ENCODE peak calls at places on chromosomes 11 and 22, in seven cellular contexts. A, Z, G, E, Q, J and R are unnamed samples. For H3K27me3, the result is how much of the 10 kb centered on the place peaks cover.

GRCh38 chr22:44450503-44450902 is 47.5 kb downstream of the RTL6 start:
- DNase-seq in A (no peak), Z (no peak), G (no peak), E (no peak), Q (no peak), J (no peak), R (no peak)

GRCh38 chr11:9577551-9577950 is 4.1 kb downstream of the WEE1 start:
- DNase-seq in A (no peak), Z (no peak), G (no peak), E (no peak), Q (no peak), J (no peak), R (no peak)

GRCh38 chr11:123654566-123655081 is at the start of gene SCN3B:
- DNase-seq in A (peak), Z (peak), G (peak), E (no peak), Q (no peak), J (peak), R (no peak)

GRCh38 chr11:127925430-127925829 is 661.9 kb downstream of the ETS1 start:
- DNase-seq in A (no peak), Z (no peak), G (no peak), E (no peak), Q (no peak), J (no peak), R (no peak)

GRCh38 chr11:83538286-83538685 is 252.1 kb upstream of the CCDC90B start:
- DNase-seq in A (no peak), Z (no peak), G (no peak), E (no peak), Q (no peak), J (no peak), R (no peak)

GRCh38 chr22:40819741-40820140 is 595 bp upstream of the SLC25A17 start:
- DNase-seq in A (no peak), Z (no peak), G (no peak), E (no peak), Q (no peak), J (no peak), R (no peak)

GRCh38 chr11:121964591-121964990 is 151.4 kb downstream of the BLID start:
- DNase-seq in A (no peak), Z (no peak), G (no peak), E (no peak), Q (no peak), J (peak), R (peak)

GRCh38 chr11:119030029-119030328 is 698 bp downstream of the SLC37A4 start:
- DNase-seq in A (no peak), Z (no peak), G (no peak), E (no peak), Q (no peak), J (no peak), R (no peak)

GRCh38 chr11:128289048-128289447 is 298.3 kb downstream of the ETS1 start:
- DNase-seq in A (no peak), Z (no peak), G (no peak), E (no peak), Q (no peak), J (no peak), R (no peak)

GRCh38 chr11:31967404-31967950 is 123.4 kb upstream of the RCN1 start:
- DNase-seq in A (no peak), Z (no peak), G (no peak), E (no peak), Q (no peak), J (no peak), R (no peak)

GRCh38 chr22:36081023-36081431 is 52.4 kb upstream of the RBFOX2 start:
- DNase-seq in A (no peak), Z (peak), G (peak), E (no peak), Q (no peak), J (no peak), R (peak)

GRCh38 chr11:44305643-44306468 is 4.1 kb downstream of the ALX4 start:
- DNase-seq in A (peak), Z (peak), G (no peak), E (no peak), Q (peak), J (no peak), R (no peak)

GRCh38 chr11:102293873-102294601 is 23.2 kb upstream of the BIRC3 start:
- DNase-seq in A (no peak), Z (no peak), G (no peak), E (no peak), Q (no peak), J (no peak), R (no peak)

GRCh38 chr11:83249972-83250593 is 36.1 kb downstream of the CCDC90B start:
- DNase-seq in A (no peak), Z (no peak), G (peak), E (no peak), Q (no peak), J (no peak), R (no peak)

GRCh38 chr11:12216542-12217422 is 106.4 kb downstream of the MICAL2 start:
- DNase-seq in A (peak), Z (no peak), G (no peak), E (no peak), Q (no peak), J (no peak), R (no peak)

GRCh38 chr22:45429921-45430775 is 16.7 kb downstream of the RIBC2 start:
- DNase-seq in A (no peak), Z (no peak), G (no peak), E (no peak), Q (no peak), J (peak), R (no peak)

GRCh38 chr22:20979243-20979809 is 2.8 kb upstream of the LZTR1 start:
- DNase-seq in A (peak), Z (peak), G (peak), E (no peak), Q (peak), J (no peak), R (no peak)

GRCh38 chr11:114893329-114893728 is 215.0 kb downstream of the NXPE2 start:
- DNase-seq in A (no peak), Z (no peak), G (no peak), E (no peak), Q (no peak), J (no peak), R (no peak)

GRCh38 chr22:35538801-35539321 is 1.8 kb upstream of the RASD2 start:
- DNase-seq in A (peak), Z (peak), G (no peak), E (no peak), Q (no peak), J (no peak), R (no peak)

GRCh38 chr11:64876835-64877341 is 1.5 kb downstream of the EHD1 start:
- DNase-seq in A (peak), Z (peak), G (no peak), E (no peak), Q (no peak), J (peak), R (peak)

GRCh38 chr22:17205432-17205831 is 13.8 kb downstream of the ADA2 start:
- DNase-seq in A (no peak), Z (no peak), G (no peak), E (no peak), Q (no peak), J (no peak), R (no peak)

GRCh38 chr11:35892166-35892565 is 51.7 kb upstream of the LDLRAD3 start:
- DNase-seq in A (no peak), Z (no peak), G (no peak), E (no peak), Q (no peak), J (no peak), R (no peak)

GRCh38 chr11:35886759-35887158 is 57.1 kb upstream of the LDLRAD3 start:
- DNase-seq in A (no peak), Z (no peak), G (no peak), E (no peak), Q (no peak), J (no peak), R (no peak)

GRCh38 chr11:35887737-35888136 is 56.1 kb upstream of the LDLRAD3 start:
- DNase-seq in A (no peak), Z (no peak), G (no peak), E (no peak), Q (no peak), J (no peak), R (no peak)
- H3K27me3 ChIP-seq in A (under half), Z (under half), G (under half), E (under half), Q (under half), J (under half), R (under half)

GRCh38 chr11:33875621-33876294 is 16.1 kb downstream of the LMO2 start:
- DNase-seq in A (no peak), Z (no peak), G (no peak), E (no peak), Q (no peak), J (no peak), R (no peak)
- H3K27me3 ChIP-seq in A (under half), Z (half or more), G (under half), E (half or more), Q (under half), J (under half), R (under half)

DNA sequence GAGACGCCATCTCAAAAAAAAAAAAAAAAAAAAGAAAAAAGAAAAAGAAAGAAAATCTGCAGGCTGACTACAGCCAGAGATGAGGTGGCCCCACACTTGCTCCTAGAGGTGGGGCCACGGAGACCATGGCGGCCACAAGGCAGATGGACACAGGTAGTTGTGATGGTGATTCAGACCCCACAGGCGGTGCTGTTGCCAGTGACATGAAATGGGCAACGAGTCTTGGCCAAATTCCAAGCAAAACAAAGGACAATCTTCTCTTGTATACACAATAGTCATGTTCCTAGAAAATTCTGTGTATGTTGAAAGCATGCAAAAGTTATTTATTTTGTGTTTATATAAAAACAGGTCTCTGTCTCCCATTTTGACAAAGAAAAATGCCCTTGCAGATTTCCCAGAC is 22.6 kb upstream of the DAGLA start:
- DNase-seq in A (no peak), Z (no peak), G (no peak), E (no peak), Q (no peak), J (no peak), R (no peak)
- H3K27me3 ChIP-seq in A (under half), Z (under half), G (under half), E (under half), Q (under half), J (under half), R (under half)

GRCh38 chr22:23552573-23552972 is 27.5 kb downstream of the IGLL1 start:
- DNase-seq in A (no peak), Z (no peak), G (no peak), E (no peak), Q (no peak), J (no peak), R (no peak)

GRCh38 chr22:23551385-23551784 is 28.7 kb downstream of the IGLL1 start:
- DNase-seq in A (no peak), Z (no peak), G (no peak), E (no peak), Q (no peak), J (no peak), R (no peak)

GRCh38 chr22:23553922-23554870 is 25.9 kb downstream of the IGLL1 start:
- DNase-seq in A (no peak), Z (no peak), G (no peak), E (no peak), Q (no peak), J (no peak), R (no peak)

GRCh38 chr22:23555118-23555517 is 25.0 kb downstream of the IGLL1 start:
- DNase-seq in A (no peak), Z (no peak), G (no peak), E (no peak), Q (no peak), J (no peak), R (no peak)

DNA sequence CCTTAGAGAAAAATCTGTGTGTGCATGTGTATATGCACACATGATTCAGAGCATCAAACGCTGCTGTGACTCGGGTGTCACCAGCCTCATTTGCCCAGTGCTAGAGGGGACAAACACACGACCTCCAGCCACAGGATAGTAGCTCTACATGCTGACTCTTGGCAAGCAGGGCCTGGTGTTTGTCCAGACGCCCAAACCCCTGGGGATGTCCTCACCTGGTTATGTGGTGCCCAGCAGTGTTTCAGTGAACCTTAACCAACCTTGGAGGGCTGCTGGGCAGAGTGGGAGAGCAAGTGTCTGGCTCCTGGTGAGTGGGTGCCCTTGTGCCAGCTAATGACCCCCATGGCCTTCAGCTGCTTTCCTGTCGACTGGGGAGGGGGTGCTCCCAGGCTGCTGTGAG is 26.7 kb downstream of the IGLL1 start:
- DNase-seq in A (no peak), Z (no peak), G (no peak), E (no peak), Q (no peak), J (no peak), R (no peak)
- H3K27me3 ChIP-seq in A (under half), Z (under half), G (under half), E (under half), Q (under half), J (under half), R (under half)

GRCh38 chr11:47593934-47594855 is at the start of gene C1QTNF4:
- DNase-seq in A (no peak), Z (no peak), G (no peak), E (no peak), Q (no peak), J (no peak), R (no peak)
- H3K27me3 ChIP-seq in A (under half), Z (half or more), G (under half), E (under half), Q (under half), J (under half), R (under half)

GRCh38 chr11:111574373-111575230 is 27.6 kb upstream of the SIK2 start:
- DNase-seq in A (no peak), Z (no peak), G (no peak), E (no peak), Q (no peak), J (no peak), R (no peak)
- H3K27me3 ChIP-seq in A (under half), Z (under half), G (under half), E (under half), Q (under half), J (under half), R (under half)

DNA sequence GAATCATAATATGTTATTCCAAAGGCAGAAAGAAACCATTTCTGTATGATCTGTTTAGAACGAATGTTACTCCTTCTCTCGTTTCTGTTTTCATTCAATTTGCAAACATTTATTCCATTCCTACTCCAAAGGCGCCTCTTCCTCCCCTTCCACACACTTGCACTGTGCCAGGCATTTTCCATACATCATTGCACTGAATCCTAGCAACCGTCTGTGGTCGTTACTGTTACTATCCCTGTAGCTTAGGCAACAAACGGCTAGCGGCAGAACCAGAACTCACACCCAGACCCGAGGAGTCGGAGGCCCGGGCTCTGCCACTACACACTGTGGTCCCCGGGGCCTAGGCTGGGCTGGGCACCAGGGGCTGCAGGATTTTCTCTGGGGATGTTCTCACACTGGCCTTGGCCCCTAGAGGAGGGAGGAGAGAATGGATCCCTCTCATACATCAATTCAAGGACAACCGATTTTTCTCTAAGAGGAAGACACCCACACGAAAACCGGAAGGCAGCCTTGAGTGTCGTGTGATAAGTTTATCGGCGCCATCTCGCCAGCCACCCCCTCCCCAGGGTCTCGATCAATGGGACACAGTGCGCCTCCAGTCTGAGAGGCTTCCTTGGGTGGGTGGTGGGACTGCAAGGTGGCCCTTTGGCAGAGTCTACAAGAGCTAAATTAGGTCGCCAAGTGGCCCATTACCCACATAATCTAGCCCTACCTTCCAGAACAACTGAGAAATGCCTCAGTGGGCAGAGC is 63.8 kb downstream of the CD6 start:
- DNase-seq in A (no peak), Z (no peak), G (no peak), E (no peak), Q (no peak), J (no peak), R (no peak)
- H3K27me3 ChIP-seq in A (under half), Z (under half), G (under half), E (under half), Q (under half), J (under half), R (under half)

GRCh38 chr22:49358041-49358440 is 469.6 kb downstream of the BRD1 start:
- DNase-seq in A (no peak), Z (no peak), G (no peak), E (no peak), Q (no peak), J (no peak), R (no peak)
- H3K27me3 ChIP-seq in A (under half), Z (under half), G (under half), E (under half), Q (under half), J (under half), R (under half)

GRCh38 chr11:353315-353857 is 15.9 kb upstream of the B4GALNT4 start:
- DNase-seq in A (peak), Z (peak), G (peak), E (no peak), Q (no peak), J (no peak), R (peak)
- H3K27me3 ChIP-seq in A (under half), Z (under half), G (under half), E (under half), Q (under half), J (under half), R (under half)